ENCODE peak calls at places on chromosomes 7 and 10, in eight cellular contexts. U, Y, W, J, N, F, Q and X are unnamed samples.
A peak's percentile ranks its signal among the peaks of the same experiment; 100 is the strongest.

GRCh38 chr7:103150192-103150591 is 1.3 kb upstream of the NAPEPLD start:
- DNase-seq in U (no peak), Y (no peak), W (no peak), J (no peak), N (no peak), F (no peak), Q (no peak), X (peak; percentile 54)

GRCh38 chr7:151087247-151088018 is 1.2 kb downstream of the AGAP3 start:
- DNase-seq in U (no peak), Y (peak; percentile 91), W (peak; percentile 53), J (no peak), N (peak; percentile 34), F (no peak), Q (peak; percentile 65), X (no peak)

GRCh38 chr10:26214538-26215461 is 1.8 kb upstream of the GAD2 start:
- DNase-seq in U (no peak), Y (no peak), W (peak; percentile 32), J (no peak), N (no peak), F (no peak), Q (peak; percentile 22), X (no peak)

GRCh38 chr7:358352-358751 is 68.4 kb downstream of the FOXL3 start:
- DNase-seq in U (no peak), Y (no peak), W (no peak), J (no peak), N (no peak), F (no peak), Q (no peak), X (no peak)

GRCh38 chr10:129332476-129332875 is 134.6 kb upstream of the MGMT start:
- DNase-seq in U (no peak), Y (no peak), W (peak; percentile 79), J (no peak), N (no peak), F (peak; percentile 44), Q (no peak), X (no peak)

GRCh38 chr10:78963074-78964034 is 105.4 kb upstream of the ZMIZ1 start:
- DNase-seq in U (no peak), Y (no peak), W (no peak), J (no peak), N (no peak), F (no peak), Q (no peak), X (no peak)

GRCh38 chr10:115141254-115141653 is 48.1 kb downstream of the ATRNL1 start:
- DNase-seq in U (no peak), Y (peak; percentile 24), W (no peak), J (no peak), N (peak; percentile 1), F (no peak), Q (no peak), X (no peak)

GRCh38 chr10:91462423-91462822 is 52.3 kb downstream of the HECTD2 start:
- DNase-seq in U (no peak), Y (no peak), W (no peak), J (no peak), N (peak; percentile 12), F (no peak), Q (no peak), X (no peak)

GRCh38 chr7:38171558-38172403 is 6.3 kb upstream of the STARD3NL start:
- DNase-seq in U (no peak), Y (no peak), W (no peak), J (no peak), N (no peak), F (no peak), Q (no peak), X (no peak)

GRCh38 chr10:25170627-25171026 is 4.2 kb upstream of the GPR158 start:
- DNase-seq in U (no peak), Y (no peak), W (no peak), J (no peak), N (no peak), F (no peak), Q (no peak), X (no peak)

GRCh38 chr7:110177463-110177862 is 913.5 kb upstream of the LRRN3 start:
- DNase-seq in U (no peak), Y (no peak), W (no peak), J (no peak), N (no peak), F (no peak), Q (no peak), X (no peak)